ENCODE peak calls at places on chromosomes 12 and 14, in ten cellular contexts. O is activated CD4-positive, alpha-beta memory T cell treated with anti-CD3 and anti-CD28 coated beads, Interleukin-2, amount 10 ng/mL, durations not matched to agents 7 days and 5 days; I is heart right ventricle; L is AML-193; V is lower lobe of right lung; B is neural crest cell; N is Calu3; Q is RPMI8226; D is LNCaP clone FGC; H is GM20000. M is an unnamed sample.

GRCh38 chr12:27785882-27786570 is 6.0 kb upstream of the MANSC4 start:
- DNase-seq in O (no peak), I (no peak), L (peak), V (no peak), B (no peak), N (no peak), Q (no peak), D (no peak), H (no peak), M (no peak)

GRCh38 chr12:51421266-51421884 is 3.3 kb upstream of the SLC4A8 start:
- DNase-seq in O (peak), I (no peak), L (peak), V (no peak), B (peak), N (peak), Q (peak), D (peak), H (peak), M (peak)

GRCh38 chr12:29350080-29350479 is 30.9 kb downstream of the ERGIC2 start:
- DNase-seq in O (no peak), I (no peak), L (no peak), V (no peak), B (no peak), N (no peak), Q (no peak), D (peak), H (no peak), M (no peak)

GRCh38 chr12:74339211-74339610 is 198.4 kb upstream of the ATXN7L3B start:
- DNase-seq in O (no peak), I (no peak), L (no peak), V (no peak), B (no peak), N (no peak), Q (no peak), D (no peak), H (no peak), M (no peak)

GRCh38 chr14:46136456-46136855 is 515.1 kb downstream of the RPL10L start:
- DNase-seq in O (no peak), I (no peak), L (no peak), V (no peak), B (no peak), N (no peak), Q (no peak), D (no peak), H (no peak), M (no peak)

GRCh38 chr12:29771786-29772185 is 12.0 kb downstream of the TMTC1 start:
- DNase-seq in O (no peak), I (no peak), L (no peak), V (no peak), B (no peak), N (no peak), Q (no peak), D (no peak), H (no peak), M (no peak)

GRCh38 chr12:88703790-88704189 is 123.5 kb upstream of the KITLG start:
- DNase-seq in O (no peak), I (no peak), L (no peak), V (no peak), B (no peak), N (no peak), Q (no peak), D (no peak), H (no peak), M (no peak)

GRCh38 chr12:93089805-93090569 is 160.9 kb upstream of the EEA1 start:
- DNase-seq in O (peak), I (no peak), L (peak), V (no peak), B (no peak), N (peak), Q (no peak), D (no peak), H (no peak), M (no peak)

GRCh38 chr12:82708507-82708906 is 21.8 kb downstream of the TMTC2 start:
- DNase-seq in O (no peak), I (peak), L (no peak), V (no peak), B (no peak), N (no peak), Q (no peak), D (no peak), H (no peak), M (no peak)

GRCh38 chr12:90621927-90622326 is 333.0 kb downstream of the CCER1 start:
- DNase-seq in O (no peak), I (no peak), L (no peak), V (no peak), B (no peak), N (no peak), Q (no peak), D (no peak), H (no peak), M (no peak)

GRCh38 chr12:104226672-104227071 is 11.1 kb downstream of the TXNRD1 start:
- DNase-seq in O (no peak), I (no peak), L (no peak), V (no peak), B (no peak), N (no peak), Q (no peak), D (no peak), H (no peak), M (no peak)

GRCh38 chr12:88570103-88570502 is 10.2 kb downstream of the KITLG start:
- DNase-seq in O (no peak), I (no peak), L (no peak), V (no peak), B (no peak), N (no peak), Q (no peak), D (no peak), H (no peak), M (no peak)

GRCh38 chr14:51701956-51702355 is 50.2 kb downstream of the FRMD6 start:
- DNase-seq in O (no peak), I (no peak), L (no peak), V (no peak), B (no peak), N (no peak), Q (no peak), D (no peak), H (no peak), M (no peak)

GRCh38 chr12:26471560-26471959 is 276.2 kb downstream of the SSPN start:
- DNase-seq in O (no peak), I (no peak), L (peak), V (no peak), B (no peak), N (no peak), Q (peak), D (no peak), H (peak), M (no peak)

GRCh38 chr12:96195845-96196451 is 1.8 kb downstream of the ELK3 start:
- DNase-seq in O (peak), I (peak), L (peak), V (no peak), B (peak), N (peak), Q (no peak), D (no peak), H (no peak), M (no peak)

GRCh38 chr14:83575301-83575700 is 1954.6 kb upstream of the FLRT2 start:
- DNase-seq in O (no peak), I (no peak), L (no peak), V (no peak), B (no peak), N (no peak), Q (no peak), D (no peak), H (no peak), M (no peak)

GRCh38 chr12:120286768-120287490 is 4.8 kb downstream of the RNU4-2 start:
- DNase-seq in O (no peak), I (no peak), L (no peak), V (no peak), B (no peak), N (no peak), Q (no peak), D (no peak), H (no peak), M (no peak)

GRCh38 chr12:18224745-18225144 is 36.6 kb upstream of the PIK3C2G start:
- DNase-seq in O (no peak), I (no peak), L (peak), V (no peak), B (no peak), N (no peak), Q (peak), D (peak), H (peak), M (no peak)

GRCh38 chr12:111367661-111368221 is 1.2 kb downstream of the PHETA1 start:
- DNase-seq in O (no peak), I (peak), L (no peak), V (no peak), B (no peak), N (peak), Q (no peak), D (no peak), H (no peak), M (no peak)

GRCh38 chr12:110073049-110073831 is 24.9 kb upstream of the C12orf76 start:
- DNase-seq in O (peak), I (peak), L (no peak), V (peak), B (no peak), N (no peak), Q (peak), D (no peak), H (no peak), M (no peak)

M was measured in progenitor cell of endocrine pancreas.